ENCODE peak calls at places on chromosomes 7 and 10, in five cellular contexts. M is transverse colon, T is fibroblast of pulmonary artery, E is lung, F is fibroblast of lung. B is an unnamed sample.

GRCh38 chr10:7610651-7611389 is 55.9 kb downstream of the ITIH5 start:
- DNase-seq in F (peak), E (peak), T (peak), M (peak), B (peak)

GRCh38 chr10:87505366-87506113 is 847 bp downstream of the MINPP1 start:
- DNase-seq in F (peak), M (peak), E (peak), T (peak), B (peak)

GRCh38 chr10:11197266-11197712 is 179.6 kb downstream of the CELF2 start:
- DNase-seq in E (peak), T (peak), M (peak), F (peak), B (no peak)

GRCh38 chr7:89607797-89608196 is 546.5 kb upstream of the STEAP1 start:
- DNase-seq in F (no peak), T (no peak), E (no peak), M (no peak), B (no peak)

GRCh38 chr10:102470579-102471546 is 19.5 kb upstream of the C10orf95 start:
- DNase-seq in T (no peak), F (no peak), M (no peak), E (no peak), B (no peak)

GRCh38 chr7:17679427-17679826 is 260.9 kb downstream of the SNX13 start:
- DNase-seq in T (peak), F (no peak), E (no peak), M (no peak), B (no peak)

GRCh38 chr7:130982160-130982638 is 248.2 kb upstream of the KLF14 start:
- DNase-seq in E (no peak), F (peak), T (peak), M (no peak), B (peak)

GRCh38 chr7:6160191-6160623 is 112.2 kb downstream of the CYTH3 start:
- DNase-seq in F (peak), E (peak), T (peak), M (peak), B (peak)

GRCh38 chr7:147803151-147803550 is 787.4 kb upstream of the C7orf33 start:
- DNase-seq in T (no peak), E (no peak), F (no peak), M (no peak), B (no peak)

GRCh38 chr10:34514290-34514689 is 300.8 kb downstream of the PARD3 start:
- DNase-seq in T (no peak), E (no peak), F (no peak), M (no peak), B (no peak)

DNA sequence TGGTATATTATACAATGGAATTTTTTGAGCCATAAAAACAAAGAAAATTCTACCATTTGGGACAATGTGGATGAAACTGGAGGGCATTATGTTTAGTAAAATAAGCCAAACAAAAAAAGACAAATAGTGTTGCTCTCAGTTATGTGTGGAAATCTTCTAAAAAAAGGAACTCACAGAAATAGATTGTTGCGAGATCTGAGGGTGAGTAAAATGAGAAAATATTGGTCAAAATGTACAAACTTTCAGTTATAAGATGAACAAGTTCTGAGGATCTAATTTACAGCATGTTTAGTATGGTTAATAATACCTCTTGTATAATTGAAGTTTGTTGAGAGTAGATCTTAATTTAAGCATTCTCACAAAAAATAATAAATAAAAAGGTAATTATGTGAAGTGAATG is 291.2 kb downstream of the KIF20B start:
- DNase-seq in T (no peak), M (no peak), F (no peak), E (no peak), B (no peak)
- TF ChIP-seq CTCF in T (no peak), M (no peak), F (no peak), E (no peak), B (no peak)

GRCh38 chr10:5088703-5089261 is 5.4 kb upstream of the AKR1C3 start:
- DNase-seq in M (no peak), F (no peak), E (no peak), T (no peak), B (no peak)

GRCh38 chr10:5091196-5091595 is 3.0 kb upstream of the AKR1C3 start:
- DNase-seq in F (no peak), M (no peak), T (no peak), E (no peak), B (no peak)

GRCh38 chr10:5092375-5092774 is 1.8 kb upstream of the AKR1C3 start:
- DNase-seq in E (no peak), T (no peak), M (no peak), F (no peak), B (no peak)

GRCh38 chr10:5090551-5090950 is 3.7 kb upstream of the AKR1C3 start:
- DNase-seq in E (no peak), F (peak), T (peak), M (no peak), B (no peak)

GRCh38 chr10:5089869-5090268 is 4.3 kb upstream of the AKR1C3 start:
- DNase-seq in E (no peak), T (peak), M (no peak), F (peak), B (peak)
- TF ChIP-seq CTCF in E (peak), T (peak), M (peak), F (peak), B (peak)

DNA sequence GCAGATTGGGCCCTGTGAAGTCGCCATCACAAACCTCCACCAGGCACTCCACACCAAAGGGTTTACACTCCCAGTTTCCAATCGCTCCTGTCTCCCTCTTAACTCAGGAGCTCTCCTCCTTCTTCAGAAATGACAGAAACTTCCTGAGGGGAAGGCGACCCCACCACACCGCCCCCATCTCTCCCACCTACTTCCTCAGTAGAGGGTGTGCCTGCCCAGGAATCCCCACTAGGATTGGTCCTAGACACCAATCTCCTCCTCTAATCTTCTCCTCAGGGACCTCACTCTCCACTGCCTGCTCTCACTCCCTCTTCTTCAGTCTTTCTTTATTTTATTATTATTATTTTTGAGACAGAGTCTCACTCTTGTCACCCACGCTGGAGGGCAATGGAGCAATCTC is 5.9 kb upstream of the INSIG1 start:
- DNase-seq in T (no peak), F (no peak), M (no peak), E (no peak), B (no peak)
- TF ChIP-seq CTCF in T (no peak), F (no peak), M (no peak), E (no peak), B (no peak)

GRCh38 chr7:22856437-22856836 is 33.8 kb upstream of the TOMM7 start:
- DNase-seq in T (no peak), M (no peak), E (no peak), F (no peak), B (no peak)

GRCh38 chr7:22853138-22853537 is 30.5 kb upstream of the TOMM7 start:
- DNase-seq in F (no peak), M (no peak), E (no peak), T (no peak), B (no peak)

GRCh38 chr7:22855049-22855392 is 32.4 kb upstream of the TOMM7 start:
- DNase-seq in M (no peak), T (no peak), F (no peak), E (no peak), B (no peak)

GRCh38 chr7:22853674-22854157 is 31.1 kb upstream of the TOMM7 start:
- DNase-seq in F (no peak), M (peak), E (no peak), T (peak), B (peak)

GRCh38 chr7:22854158-22855048 is 31.8 kb upstream of the TOMM7 start:
- DNase-seq in E (peak), T (peak), F (peak), M (peak), B (peak)
- TF ChIP-seq CTCF in E (no peak), T (no peak), F (peak), M (peak), B (no peak)

DNA sequence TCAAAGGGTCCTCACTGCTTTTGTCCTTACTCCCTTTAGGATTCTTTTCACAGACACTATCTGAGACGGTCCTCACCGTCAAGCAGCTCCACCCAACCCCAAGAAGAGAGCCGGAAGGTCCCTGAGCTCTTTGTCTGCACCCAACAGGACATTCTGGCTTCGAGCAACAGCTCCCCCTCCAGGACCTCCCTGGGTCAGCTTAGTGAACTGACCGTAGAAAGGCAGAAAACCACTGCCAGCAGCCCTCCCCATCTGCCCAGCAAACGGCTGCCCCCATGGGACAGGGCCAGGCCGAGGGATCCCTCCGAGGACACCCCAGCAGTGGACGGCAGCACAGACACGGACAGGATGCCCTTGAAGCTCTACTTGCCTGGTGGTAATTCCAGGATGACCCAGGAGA is 19.9 kb downstream of the MINDY4 start:
- DNase-seq in E (no peak), F (no peak), M (no peak), T (no peak), B (no peak)
- TF ChIP-seq CTCF in E (no peak), F (no peak), M (no peak), T (no peak), B (no peak)